ENCODE peak calls at places on chromosomes 11 and 22, in five cellular contexts. J is NCI-H1105, K is mucosa of gallbladder, S is AG08395, N is body of pancreas. X is an unnamed sample.

GRCh38 chr11:103662880-103663279 is 373.6 kb upstream of the DDI1 start:
- DNase-seq in J (no peak), K (no peak), S (no peak), N (no peak), X (no peak)

GRCh38 chr11:46271407-46271806 is 6.1 kb upstream of the CREB3L1 start:
- DNase-seq in J (no peak), K (no peak), S (no peak), N (no peak), X (no peak)

GRCh38 chr11:29801561-29801960 is 215.3 kb downstream of the KCNA4 start:
- DNase-seq in J (no peak), K (no peak), S (no peak), N (no peak), X (no peak)

GRCh38 chr11:26931248-26931631 is 62.7 kb upstream of the FIBIN start:
- DNase-seq in J (no peak), K (peak; percentile 14), S (peak; percentile 46), N (no peak), X (peak; percentile 1)

GRCh38 chr22:38177926-38178604 is 3.6 kb downstream of the PLA2G6 start:
- DNase-seq in J (no peak), K (peak; percentile 77), S (peak; percentile 85), N (peak; percentile 58), X (no peak)

GRCh38 chr11:125433454-125434121 is 62.5 kb downstream of the FEZ1 start:
- DNase-seq in J (peak; percentile 23), K (peak; percentile 20), S (peak; percentile 75), N (peak; percentile 27), X (peak; percentile 90)

GRCh38 chr22:50150161-50151129 is 20.1 kb upstream of the PANX2 start:
- DNase-seq in J (no peak), K (no peak), S (no peak), N (no peak), X (peak; percentile 83)

GRCh38 chr11:67177399-67178281 is 58.6 kb downstream of the KDM2A start:
- DNase-seq in J (no peak), K (no peak), S (no peak), N (no peak), X (no peak)

GRCh38 chr11:20061766-20062165 is 98.5 kb downstream of the DBX1 start:
- DNase-seq in J (no peak), K (no peak), S (no peak), N (no peak), X (no peak)

GRCh38 chr11:8793114-8793777 is 110.7 kb downstream of the RPL27A start:
- DNase-seq in J (no peak), K (no peak), S (no peak), N (no peak), X (no peak)

GRCh38 chr11:118224512-118225180 is at the start of gene JAML:
- DNase-seq in J (no peak), K (no peak), S (no peak), N (no peak), X (no peak)

GRCh38 chr22:21866821-21867527 is 471 bp downstream of the MAPK1 start:
- DNase-seq in J (no peak), K (no peak), S (no peak), N (peak; percentile 20), X (peak; percentile 37)

GRCh38 chr22:43147821-43148220 is 3.5 kb upstream of the TSPO start:
- DNase-seq in J (no peak), K (no peak), S (no peak), N (no peak), X (no peak)

GRCh38 chr11:49851511-49851910 is 100.7 kb upstream of the OR4C13 start:
- DNase-seq in J (no peak), K (no peak), S (no peak), N (no peak), X (no peak)

GRCh38 chr11:116255234-116255953 is 517.4 kb downstream of the BUD13 start:
- DNase-seq in J (no peak), K (no peak), S (no peak), N (no peak), X (no peak)

GRCh38 chr11:102967497-102967896 is 12.0 kb upstream of the MMP13 start:
- DNase-seq in J (no peak), K (no peak), S (no peak), N (no peak), X (no peak)

GRCh38 chr22:35318346-35319215 is 18.9 kb downstream of the TOM1 start:
- DNase-seq in J (no peak), K (no peak), S (no peak), N (no peak), X (no peak)

GRCh38 chr11:39374963-39375698 is 2084.3 kb downstream of the LRRC4C start:
- DNase-seq in J (peak; percentile 15), K (no peak), S (no peak), N (no peak), X (peak; percentile 14)

GRCh38 chr22:24580276-24580675 is 12.6 kb downstream of the LRRC75B start:
- DNase-seq in J (no peak), K (no peak), S (peak; percentile 71), N (no peak), X (no peak)